ENCODE peak calls at places on chromosomes 7 and 10, in seven cellular contexts. X is RPMI8226, Y is hippocampal formation, Q is sigmoid colon, I is GM03348, E is endothelial cell, G is NCI-H1417. L is an unnamed sample.

GRCh38 chr7:47474937-47475879 is 106.7 kb downstream of the TNS3 start:
- DNase-seq in X (peak), Y (peak), Q (peak), I (peak), E (no peak), G (no peak), L (no peak)

GRCh38 chr10:124917168-124917938 is 24.6 kb upstream of the ZRANB1 start:
- DNase-seq in X (peak), Y (no peak), Q (peak), I (peak), E (peak), G (peak), L (no peak)

GRCh38 chr10:63318491-63318890 is 147.3 kb downstream of the JMJD1C start:
- DNase-seq in X (no peak), Y (no peak), Q (no peak), I (peak), E (no peak), G (no peak), L (no peak)

GRCh38 chr7:155356323-155357105 is 58.8 kb downstream of the INSIG1 start:
- DNase-seq in X (peak), Y (no peak), Q (no peak), I (no peak), E (peak), G (peak), L (no peak)

GRCh38 chr10:794382-794956 is 105.0 kb upstream of the DIP2C start:
- DNase-seq in X (no peak), Y (no peak), Q (peak), I (peak), E (no peak), G (peak), L (no peak)

GRCh38 chr10:31683682-31684081 is 244.9 kb downstream of the ARHGAP12 start:
- DNase-seq in X (no peak), Y (no peak), Q (no peak), I (no peak), E (no peak), G (no peak), L (no peak)

GRCh38 chr10:30151581-30152389 is 92.4 kb upstream of the JCAD start:
- DNase-seq in X (peak), Y (no peak), Q (no peak), I (peak), E (no peak), G (no peak), L (no peak)

GRCh38 chr7:2929321-2930201 is 85.5 kb upstream of the GNA12 start:
- DNase-seq in X (peak), Y (no peak), Q (peak), I (no peak), E (no peak), G (no peak), L (no peak)

GRCh38 chr7:155153676-155154075 is 83.6 kb downstream of the HTR5A start:
- DNase-seq in X (no peak), Y (no peak), Q (no peak), I (no peak), E (no peak), G (no peak), L (no peak)

GRCh38 chr10:89392974-89393373 is 551 bp downstream of the IFIT1 start:
- DNase-seq in X (peak), Y (peak), Q (peak), I (peak), E (no peak), G (no peak), L (no peak)

GRCh38 chr7:133730360-133730759 is 396.8 kb upstream of the LRGUK start:
- DNase-seq in X (no peak), Y (no peak), Q (no peak), I (no peak), E (no peak), G (no peak), L (no peak)

GRCh38 chr7:132618956-132619305 is 42.7 kb upstream of the PLXNA4 start:
- DNase-seq in X (no peak), Y (no peak), Q (no peak), I (peak), E (no peak), G (no peak), L (no peak)

GRCh38 chr7:45235905-45236304 is 78.3 kb downstream of the RAMP3 start:
- DNase-seq in X (no peak), Y (no peak), Q (no peak), I (no peak), E (no peak), G (no peak), L (no peak)

GRCh38 chr10:61541960-61542359 is 88.8 kb upstream of the TMEM26 start:
- DNase-seq in X (no peak), Y (no peak), Q (no peak), I (no peak), E (no peak), G (no peak), L (no peak)

GRCh38 chr10:43043773-43044394 is 33.0 kb upstream of the RET start:
- DNase-seq in X (no peak), Y (no peak), Q (peak), I (no peak), E (no peak), G (no peak), L (no peak)

GRCh38 chr10:42150428-42151061 is 487.8 kb downstream of the ZNF33B start:
- DNase-seq in X (no peak), Y (no peak), Q (no peak), I (no peak), E (no peak), G (no peak), L (no peak)

GRCh38 chr10:80187465-80188409 is 17.6 kb downstream of the ANXA11 start:
- DNase-seq in X (no peak), Y (no peak), Q (peak), I (no peak), E (no peak), G (peak), L (no peak)

GRCh38 chr7:4080013-4080412 is 602.1 kb upstream of the FOXK1 start:
- DNase-seq in X (no peak), Y (no peak), Q (no peak), I (no peak), E (no peak), G (no peak), L (no peak)

GRCh38 chr10:132911712-132912097 is 30.7 kb downstream of the CFAP46 start:
- DNase-seq in X (no peak), Y (no peak), Q (peak), I (peak), E (no peak), G (no peak), L (no peak)

GRCh38 chr7:103929808-103930415 is 59.5 kb downstream of the RELN start:
- DNase-seq in X (no peak), Y (no peak), Q (no peak), I (no peak), E (no peak), G (no peak), L (no peak)

GRCh38 chr7:87735360-87735759 is 107.2 kb downstream of the RUNDC3B start:
- DNase-seq in X (no peak), Y (no peak), Q (no peak), I (no peak), E (no peak), G (no peak), L (no peak)